ENCODE peak calls at places on chromosomes 12 and 14, in six cellular contexts. Y is psoas muscle; A is CD4-positive, CD25-positive, alpha-beta regulatory T cell; Q is heart right ventricle; P is left ventricle myocardium inferior; B is right lobe of liver. I is an unnamed sample.

GRCh38 chr14:105485720-105486332 is 860 bp upstream of the CRIP1 start:
- DNase-seq in Y (no peak), A (peak; percentile 49), Q (peak; percentile 58), P (peak; percentile 46), B (no peak), I (no peak)

GRCh38 chr14:35365130-35366047 is 39.2 kb downstream of the NFKBIA start:
- DNase-seq in Y (peak; percentile 82), A (no peak), Q (peak; percentile 48), P (peak; percentile 38), B (no peak), I (peak; percentile 80)

GRCh38 chr14:97644365-97644764 is 847.2 kb downstream of the VRK1 start:
- DNase-seq in Y (no peak), A (no peak), Q (no peak), P (no peak), B (no peak), I (no peak)

GRCh38 chr14:96055753-96056508 is 16.8 kb downstream of the C14orf132 start:
- DNase-seq in Y (no peak), A (no peak), Q (no peak), P (no peak), B (no peak), I (no peak)

GRCh38 chr12:30111719-30112118 is 328.0 kb upstream of the TMTC1 start:
- DNase-seq in Y (no peak), A (no peak), Q (no peak), P (no peak), B (no peak), I (no peak)

GRCh38 chr14:34129927-34130552 is 179.2 kb upstream of the EGLN3 start:
- DNase-seq in Y (no peak), A (no peak), Q (no peak), P (no peak), B (no peak), I (no peak)

GRCh38 chr12:117662220-117662619 is 300.8 kb upstream of the NOS1 start:
- DNase-seq in Y (no peak), A (no peak), Q (no peak), P (no peak), B (no peak), I (no peak)

GRCh38 chr12:116765271-116765670 is 27.2 kb downstream of the RNFT2 start:
- DNase-seq in Y (no peak), A (no peak), Q (no peak), P (no peak), B (no peak), I (no peak)

GRCh38 chr12:115752151-115752550 is 525.3 kb downstream of the MED13L start:
- DNase-seq in Y (no peak), A (no peak), Q (peak; percentile 15), P (no peak), B (no peak), I (no peak)

GRCh38 chr12:93022603-93023340 is 93.7 kb upstream of the EEA1 start:
- DNase-seq in Y (no peak), A (no peak), Q (no peak), P (no peak), B (no peak), I (no peak)

GRCh38 chr14:95290769-95291440 is 28.8 kb downstream of the CLMN start:
- DNase-seq in Y (peak; percentile 67), A (no peak), Q (peak; percentile 78), P (peak; percentile 64), B (no peak), I (no peak)

GRCh38 chr14:89524412-89524811 is 107.4 kb upstream of the FOXN3 start:
- DNase-seq in Y (no peak), A (no peak), Q (no peak), P (no peak), B (no peak), I (no peak)

DNA sequence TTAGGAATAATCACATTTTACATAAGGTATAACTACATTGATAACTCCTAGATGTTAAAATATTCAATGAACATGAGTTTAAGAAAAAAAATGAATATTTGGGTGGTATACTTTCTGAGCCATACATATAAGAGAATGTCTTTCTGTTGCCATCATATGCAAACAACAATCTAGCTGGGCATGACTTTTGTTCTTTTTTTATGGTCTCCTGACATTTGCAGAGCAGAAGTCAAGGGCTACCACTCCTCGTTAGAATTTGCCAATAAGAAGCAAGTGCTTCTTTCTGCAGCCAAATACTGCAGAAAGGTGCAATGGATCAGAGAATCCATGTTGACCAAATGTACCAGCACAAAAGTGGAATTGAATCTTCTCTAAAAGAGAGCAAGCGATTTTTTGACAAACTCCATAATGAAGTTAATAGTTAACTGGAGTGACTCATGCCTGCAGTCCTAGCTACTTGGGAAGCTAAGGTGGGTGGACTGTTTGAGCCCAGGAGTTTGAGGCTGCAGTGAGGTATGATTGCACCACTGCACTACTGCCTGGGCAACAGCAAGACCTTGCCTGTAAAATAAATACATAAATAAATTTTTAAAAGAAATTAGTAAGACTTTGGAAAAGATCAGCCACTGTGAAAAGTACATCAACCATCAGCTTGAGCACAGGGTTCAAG is 25.5 kb upstream of the CCDC91 start:
- DNase-seq in Y (no peak), A (no peak), Q (no peak), P (no peak), B (no peak), I (no peak)
- H3K4me1 ChIP-seq in Y (no peaks in the 10 kb centered on the region), A (no peaks in the 10 kb centered on the region), Q (peaks cover 5% of the 10 kb centered on the region), P (no peaks in the 10 kb centered on the region), B (no peaks in the 10 kb centered on the region), I (no peaks in the 10 kb centered on the region)

DNA sequence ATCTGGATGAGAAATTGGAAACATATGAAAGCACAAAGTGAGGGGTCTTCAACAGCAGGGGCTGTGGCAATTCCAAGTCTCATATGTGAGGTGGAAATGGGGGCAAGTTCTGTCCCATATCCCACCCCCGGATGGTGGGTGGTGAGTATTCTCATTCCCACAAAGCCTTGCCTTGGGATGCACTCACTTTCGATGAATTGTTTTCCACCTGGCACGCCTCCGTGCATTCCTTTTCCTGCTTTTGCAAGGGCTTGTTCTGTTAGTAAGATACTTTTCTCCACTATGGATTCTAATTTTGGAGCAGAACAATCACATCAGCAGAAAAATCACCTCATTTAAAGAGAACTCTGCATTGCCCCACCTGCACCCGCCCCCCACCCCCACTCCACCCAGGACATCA is 3.1 kb downstream of the LACRT start:
- DNase-seq in Y (no peak), A (no peak), Q (no peak), P (no peak), B (no peak), I (no peak)
- H3K4me1 ChIP-seq in Y (no peaks in the 10 kb centered on the region), A (no peaks in the 10 kb centered on the region), Q (no peaks in the 10 kb centered on the region), P (no peaks in the 10 kb centered on the region), B (no peaks in the 10 kb centered on the region), I (no peaks in the 10 kb centered on the region)

GRCh38 chr12:9032202-9032964 is 43.0 kb downstream of the KLRG1 start:
- DNase-seq in Y (no peak), A (no peak), Q (no peak), P (no peak), B (no peak), I (no peak)
- H3K4me1 ChIP-seq in Y (no peaks in the 10 kb centered on the region), A (peaks cover 15% of the 10 kb centered on the region), Q (no peaks in the 10 kb centered on the region), P (no peaks in the 10 kb centered on the region), B (no peaks in the 10 kb centered on the region), I (no peaks in the 10 kb centered on the region)

GRCh38 chr12:95200128-95200973 is 16.9 kb downstream of the FGD6 start:
- DNase-seq in Y (no peak), A (no peak), Q (no peak), P (no peak), B (no peak), I (no peak)
- H3K4me1 ChIP-seq in Y (peaks cover 13% of the 10 kb centered on the region), A (no peaks in the 10 kb centered on the region), Q (peaks cover 54% of the 10 kb centered on the region), P (peaks cover 52% of the 10 kb centered on the region), B (no peaks in the 10 kb centered on the region), I (peaks cover 49% of the 10 kb centered on the region)

I was measured in upper lobe of right lung.